ENCODE peak calls at places on chromosomes 1 and 21, in ten cellular contexts. A is mucosa of descending colon, K is HCT116, R is psoas muscle, N is activated B cell treated with CpG ODN at 0.5 μM for 24 hours, H is vagina, S is ovary, P is glutamatergic neuron, U is endothelial cell, G is fibroblast of villous mesenchyme. V is an unnamed sample.

GRCh38 chr21:16752109-16752508 is 760.7 kb upstream of the CXADR start:
- DNase-seq in S (no peak), R (no peak), H (no peak), G (no peak), A (no peak), U (no peak), P (no peak), N (no peak), K (no peak), V (no peak)

GRCh38 chr1:152770411-152770810 is 4.5 kb upstream of the LCE1F start:
- DNase-seq in U (no peak), G (no peak), P (no peak), A (no peak), R (no peak), H (no peak), N (no peak), K (no peak), S (no peak), V (no peak)

GRCh38 chr1:16226129-16226494 is 10.9 kb downstream of the CPLANE2 start:
- DNase-seq in R (no peak), A (no peak), P (no peak), K (no peak), G (no peak), U (no peak), S (no peak), N (no peak), H (no peak), V (no peak)

GRCh38 chr1:64539808-64540207 is 69.9 kb downstream of the CACHD1 start:
- DNase-seq in R (peak), S (peak), K (no peak), H (no peak), A (peak), P (no peak), G (no peak), N (no peak), U (no peak), V (peak)

GRCh38 chr21:31921079-31921478 is 48.3 kb downstream of the HUNK start:
- DNase-seq in S (no peak), G (no peak), P (no peak), A (no peak), R (no peak), U (no peak), N (no peak), K (no peak), H (no peak), V (no peak)

GRCh38 chr1:94819945-94820746 is at the start of gene SLC44A3:
- DNase-seq in R (peak), G (peak), H (no peak), K (no peak), A (peak), P (peak), U (peak), N (no peak), S (peak), V (peak)

GRCh38 chr1:79920970-79921669 is 914.6 kb upstream of the ADGRL4 start:
- DNase-seq in K (no peak), A (no peak), R (no peak), H (no peak), N (no peak), S (no peak), U (no peak), P (no peak), G (no peak), V (no peak)

GRCh38 chr1:10904396-10905358 is 107.8 kb upstream of the TARDBP start:
- DNase-seq in K (no peak), H (no peak), A (no peak), U (no peak), R (peak), P (no peak), S (peak), N (no peak), G (no peak), V (peak)

GRCh38 chr1:164337885-164338284 is 221.1 kb upstream of the PBX1 start:
- DNase-seq in U (no peak), N (no peak), G (no peak), P (no peak), H (no peak), R (no peak), S (no peak), A (no peak), K (peak), V (no peak)

GRCh38 chr1:41754540-41754939 is 164.2 kb downstream of the HIVEP3 start:
- DNase-seq in A (no peak), N (no peak), H (no peak), K (no peak), P (no peak), R (no peak), U (no peak), G (no peak), S (no peak), V (peak)

GRCh38 chr21:46325073-46325912 is 1.3 kb downstream of the PCNT start:
- DNase-seq in U (peak), G (peak), P (peak), H (no peak), S (peak), R (peak), K (peak), N (no peak), A (peak), V (peak)

GRCh38 chr1:232223887-232224286 is 406.0 kb downstream of the SIPA1L2 start:
- DNase-seq in S (no peak), K (no peak), A (no peak), N (no peak), U (no peak), G (no peak), H (no peak), P (no peak), R (no peak), V (no peak)

GRCh38 chr1:227938911-227939790 is 8.6 kb downstream of the WNT9A start:
- DNase-seq in A (no peak), G (no peak), K (no peak), N (no peak), S (peak), U (no peak), P (no peak), R (peak), H (no peak), V (no peak)

GRCh38 chr21:41972511-41973205 is 18.8 kb upstream of the C2CD2 start:
- DNase-seq in S (no peak), G (no peak), R (peak), U (no peak), H (peak), A (no peak), P (no peak), K (no peak), N (no peak), V (no peak)

GRCh38 chr1:65170511-65171142 is 22.6 kb downstream of the AK4 start:
- DNase-seq in G (peak), U (no peak), H (no peak), S (no peak), R (no peak), N (no peak), K (no peak), A (no peak), P (no peak), V (no peak)

GRCh38 chr1:169670836-169671235 is 40.6 kb downstream of the SELL start:
- DNase-seq in P (no peak), G (no peak), K (no peak), H (no peak), A (no peak), R (no peak), N (no peak), U (no peak), S (no peak), V (no peak)

GRCh38 chr1:15707239-15707940 is 23.3 kb downstream of the PLEKHM2 start:
- DNase-seq in U (no peak), R (no peak), A (no peak), P (no peak), H (no peak), G (no peak), N (no peak), K (no peak), S (no peak), V (no peak)

GRCh38 chr1:39082140-39082799 is 56.1 kb downstream of the NDUFS5 start:
- DNase-seq in N (no peak), G (no peak), H (no peak), U (no peak), R (no peak), A (no peak), S (peak), K (no peak), P (peak), V (no peak)

GRCh38 chr21:42221581-42222345 is 2.8 kb downstream of the ABCG1 start:
- DNase-seq in K (no peak), U (peak), G (no peak), N (no peak), H (no peak), P (no peak), A (peak), S (no peak), R (no peak), V (no peak)

GRCh38 chr1:27402349-27402754 is 9.9 kb downstream of the GPR3 start:
- DNase-seq in R (peak), P (no peak), G (peak), K (no peak), S (peak), A (peak), H (no peak), U (peak), N (no peak), V (no peak)
- TF ChIP-seq CTCF in R (peak), P (no peak), G (peak), K (peak), S (peak), A (peak), H (peak), U (no peak), N (no peak), V (no peak)

DNA sequence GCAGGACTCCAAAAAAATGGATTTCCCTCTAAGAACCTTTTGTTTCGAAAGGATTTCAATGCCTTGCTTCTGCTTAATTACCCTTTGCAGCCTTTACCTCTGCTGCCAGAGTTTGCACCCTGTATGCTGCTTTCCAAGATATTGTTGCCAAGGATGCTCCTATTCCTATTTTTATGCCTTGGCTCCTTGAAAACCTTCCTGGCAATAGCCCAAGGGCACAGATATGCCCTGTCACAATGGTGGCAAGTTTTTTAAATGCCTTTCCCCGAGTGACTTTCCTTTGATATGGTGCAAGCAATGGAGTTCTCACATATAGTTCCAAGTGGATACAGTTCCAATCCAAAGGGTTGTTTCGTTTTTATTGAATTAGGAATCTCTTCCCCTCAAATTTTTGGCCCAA is 1983.0 kb downstream of the MRPL39 start:
- DNase-seq in H (no peak), R (no peak), U (no peak), P (no peak), N (no peak), A (no peak), K (no peak), S (no peak), G (no peak), V (no peak)
- TF ChIP-seq CTCF in H (no peak), R (no peak), U (no peak), P (no peak), N (no peak), A (no peak), K (no peak), S (no peak), G (no peak), V (no peak)

DNA sequence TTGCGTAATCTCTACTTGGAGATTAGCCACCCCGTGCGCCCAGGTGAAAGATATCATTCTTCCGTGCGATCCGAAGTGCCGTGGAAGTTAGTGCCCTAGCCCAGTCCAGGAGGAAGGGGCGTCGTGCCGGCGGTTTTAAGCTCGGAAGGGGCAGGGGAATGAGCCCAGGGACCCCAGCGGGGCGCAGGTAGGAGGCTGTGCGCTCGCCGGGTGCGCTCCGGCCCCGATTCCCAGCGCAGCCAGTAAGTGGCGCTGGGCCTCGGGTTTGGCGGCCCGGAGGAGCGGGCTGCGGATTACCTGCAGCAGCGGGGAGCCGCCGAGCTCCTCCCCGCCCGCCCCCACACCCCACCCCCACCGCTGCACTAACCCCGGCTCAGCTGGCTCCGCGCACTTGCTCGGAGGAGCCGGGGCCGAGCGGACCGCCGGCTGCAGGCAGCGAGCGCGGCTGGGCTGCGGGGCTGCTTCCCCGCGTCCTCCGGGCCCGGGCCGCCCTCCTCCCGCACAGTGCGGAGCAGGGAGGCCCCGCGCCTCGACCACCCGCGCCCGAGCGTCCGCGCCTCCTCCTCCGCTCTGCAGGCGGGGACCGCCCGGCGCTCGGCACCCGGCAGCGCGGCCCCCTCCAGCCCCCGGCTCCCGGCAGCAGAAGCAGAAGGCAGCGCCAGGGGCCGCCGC is at the start of gene RYR2:
- DNase-seq in U (peak), P (peak), S (peak), R (no peak), A (no peak), H (no peak), G (no peak), N (no peak), K (no peak), V (peak)
- TF ChIP-seq CTCF in U (peak), P (peak), S (peak), R (peak), A (no peak), H (peak), G (no peak), N (no peak), K (no peak), V (no peak)

GRCh38 chr1:31764307-31765040 is at the start of gene ADGRB2:
- DNase-seq in H (no peak), U (no peak), G (no peak), K (no peak), S (peak), A (no peak), R (peak), N (peak), P (peak), V (peak)
- TF ChIP-seq CTCF in H (no peak), U (no peak), G (no peak), K (no peak), S (no peak), A (no peak), R (no peak), N (no peak), P (peak), V (no peak)

GRCh38 chr1:206526064-206526911 is 19.0 kb downstream of the RASSF5 start:
- DNase-seq in U (no peak), R (no peak), H (no peak), G (no peak), A (no peak), P (no peak), K (no peak), S (no peak), N (no peak), V (no peak)

GRCh38 chr1:206529425-206529824 is 22.1 kb downstream of the RASSF5 start:
- DNase-seq in R (no peak), A (no peak), G (no peak), H (no peak), S (no peak), U (no peak), N (no peak), K (no peak), P (no peak), V (no peak)

GRCh38 chr1:206521002-206521585 is 13.8 kb downstream of the RASSF5 start:
- DNase-seq in K (no peak), G (no peak), U (no peak), H (no peak), A (no peak), R (no peak), P (no peak), N (no peak), S (no peak), V (no peak)

GRCh38 chr1:206521694-206522402 is 14.5 kb downstream of the RASSF5 start:
- DNase-seq in N (no peak), P (no peak), R (no peak), A (no peak), K (no peak), S (no peak), H (no peak), G (no peak), U (no peak), V (no peak)

DNA sequence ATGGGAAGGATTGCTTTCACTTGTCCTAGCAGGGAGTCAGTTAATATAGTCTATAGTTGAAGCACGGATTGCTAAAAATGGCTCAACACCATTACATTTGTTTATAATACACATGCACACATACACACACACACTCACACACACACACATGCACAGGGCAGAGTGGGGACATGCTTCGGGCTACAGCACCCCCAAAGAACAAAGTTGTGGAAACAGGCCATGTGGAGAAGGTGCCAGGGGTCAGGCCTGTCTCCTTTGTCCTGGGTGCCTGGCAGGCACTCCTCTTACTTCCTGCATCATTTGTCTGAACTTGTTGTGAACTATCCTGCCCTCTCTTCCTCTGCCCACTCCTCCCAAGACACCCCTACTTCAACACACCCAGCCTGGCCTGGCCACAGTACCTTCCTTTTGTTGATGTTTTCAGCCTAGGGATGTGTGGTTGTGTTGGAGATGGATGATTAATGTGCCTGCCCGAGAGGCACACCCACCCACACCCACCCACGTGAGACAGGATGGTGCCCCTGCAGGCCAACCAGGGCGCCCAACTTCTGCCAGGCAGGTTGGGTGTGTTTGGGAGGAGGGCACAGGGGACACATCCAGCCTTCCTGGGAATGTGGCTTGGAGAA is 17.5 kb downstream of the RASSF5 start:
- DNase-seq in K (no peak), U (no peak), A (no peak), R (no peak), G (no peak), N (no peak), H (no peak), P (no peak), S (no peak), V (no peak)
- TF ChIP-seq CTCF in K (peak), U (no peak), A (no peak), R (no peak), G (no peak), N (no peak), H (no peak), P (no peak), S (no peak), V (no peak)

DNA sequence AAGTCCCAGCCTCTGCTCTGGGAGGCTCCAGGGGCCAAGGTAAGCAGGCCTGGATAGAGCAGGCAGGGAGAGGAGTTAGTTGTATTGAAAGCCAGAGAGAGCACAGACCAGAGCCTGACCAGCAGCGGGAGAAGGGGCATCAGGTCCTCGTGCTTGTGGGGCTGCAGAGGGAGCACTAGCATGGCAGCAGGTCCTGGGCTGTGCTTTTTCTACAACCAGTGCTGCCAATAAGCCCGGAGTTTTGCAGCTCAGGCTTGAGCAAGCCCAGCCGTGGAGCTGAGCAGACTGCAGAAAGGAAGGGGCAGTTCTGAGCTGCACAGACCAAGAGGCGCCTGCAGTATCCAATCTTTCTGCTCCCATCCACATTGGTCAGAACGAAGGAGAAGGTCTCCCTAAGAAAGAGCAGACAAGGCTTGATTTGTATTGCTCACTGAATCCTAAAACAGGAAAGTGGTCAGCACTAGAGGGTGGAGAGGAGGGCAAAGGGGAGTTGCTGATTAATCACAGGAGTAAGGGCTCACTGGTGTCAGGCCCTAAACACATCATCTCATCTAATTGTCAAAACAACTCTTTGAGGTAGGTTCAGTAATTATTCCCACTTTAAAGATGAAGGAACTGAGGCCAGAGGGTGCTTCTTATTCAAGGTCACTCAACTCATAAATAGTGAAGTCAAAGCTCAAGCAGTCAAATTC is 2.7 kb downstream of the DENND2D start:
- DNase-seq in R (no peak), G (no peak), K (no peak), S (no peak), N (no peak), U (peak), H (no peak), P (peak), A (no peak), V (peak)
- TF ChIP-seq CTCF in R (no peak), G (peak), K (peak), S (no peak), N (no peak), U (peak), H (no peak), P (peak), A (no peak), V (peak)